ENCODE peak calls at places on chromosomes 16 and 17, in four cellular contexts. H is H1, B is HepG2, D is GM12878. A is an unnamed sample.
A peak's percentile ranks its signal among the peaks of the same experiment; 100 is the strongest.

GRCh38 chr17:67608691-67609090 is 109.0 kb upstream of the NOL11 start:
- DNase-seq in H (no peak), B (no peak), D (no peak), A (no peak)

GRCh38 chr16:76654421-76654820 is 377.2 kb downstream of the CNTNAP4 start:
- DNase-seq in H (no peak), B (no peak), D (no peak), A (no peak)

GRCh38 chr17:4590981-4591453 is 6.7 kb downstream of the SMTNL2 start:
- DNase-seq in H (no peak), B (no peak), D (no peak), A (no peak)

GRCh38 chr16:5633845-5634440 is 536.3 kb upstream of the EEF2KMT start:
- DNase-seq in H (no peak), B (peak; percentile 34), D (no peak), A (peak; percentile 45)

GRCh38 chr16:84136331-84137125 is 8.4 kb downstream of the HSDL1 start:
- DNase-seq in H (no peak), B (no peak), D (no peak), A (no peak)

GRCh38 chr17:48737330-48738043 is 8.9 kb upstream of the HOXB13 start:
- DNase-seq in H (no peak), B (no peak), D (no peak), A (no peak)

GRCh38 chr16:54204756-54205155 is 81.8 kb downstream of the IRX3 start:
- DNase-seq in H (no peak), B (no peak), D (no peak), A (no peak)

GRCh38 chr16:72501739-72502653 is 330.0 kb upstream of the PMFBP1 start:
- DNase-seq in H (peak; percentile 68), B (peak; percentile 73), D (peak; percentile 42), A (peak; percentile 73)

GRCh38 chr17:41496803-41497484 is 7.2 kb upstream of the KRT36 start:
- DNase-seq in H (peak; percentile 84), B (peak; percentile 86), D (peak; percentile 12), A (peak; percentile 91)

GRCh38 chr17:63543822-63544420 is 6.4 kb upstream of the DCAF7 start:
- DNase-seq in H (no peak), B (no peak), D (no peak), A (no peak)

GRCh38 chr17:80709090-80709695 is 164.6 kb downstream of the RPTOR start:
- DNase-seq in H (no peak), B (no peak), D (no peak), A (no peak)

GRCh38 chr16:85607331-85607765 is 5.8 kb upstream of the GSE1 start:
- DNase-seq in H (peak; percentile 81), B (no peak), D (no peak), A (no peak)

GRCh38 chr16:48081656-48082055 is 74.1 kb downstream of the ABCC12 start:
- DNase-seq in H (no peak), B (no peak), D (no peak), A (peak; percentile 44)

GRCh38 chr17:21686165-21687015 is 5.9 kb upstream of the KCNJ18 start:
- DNase-seq in H (no peak), B (no peak), D (no peak), A (no peak)

GRCh38 chr16:30183961-30184429 is 593 bp downstream of the CORO1A start:
- DNase-seq in H (no peak), B (no peak), D (peak; percentile 71), A (no peak)

GRCh38 chr16:53100131-53100748 is 45.4 kb downstream of the CHD9 start:
- DNase-seq in H (no peak), B (no peak), D (no peak), A (no peak)

GRCh38 chr17:42530952-42531454 is 5.0 kb upstream of the NAGLU start:
- DNase-seq in H (no peak), B (peak; percentile 99), D (no peak), A (no peak)

GRCh38 chr16:56212144-56212543 is 20.9 kb downstream of the GNAO1 start:
- DNase-seq in H (no peak), B (no peak), D (no peak), A (no peak)
- H3K4me3 ChIP-seq in H (no peak overlapping the region), B (no peak overlapping the region), D (no peak overlapping the region), A (no peak overlapping the region)

DNA sequence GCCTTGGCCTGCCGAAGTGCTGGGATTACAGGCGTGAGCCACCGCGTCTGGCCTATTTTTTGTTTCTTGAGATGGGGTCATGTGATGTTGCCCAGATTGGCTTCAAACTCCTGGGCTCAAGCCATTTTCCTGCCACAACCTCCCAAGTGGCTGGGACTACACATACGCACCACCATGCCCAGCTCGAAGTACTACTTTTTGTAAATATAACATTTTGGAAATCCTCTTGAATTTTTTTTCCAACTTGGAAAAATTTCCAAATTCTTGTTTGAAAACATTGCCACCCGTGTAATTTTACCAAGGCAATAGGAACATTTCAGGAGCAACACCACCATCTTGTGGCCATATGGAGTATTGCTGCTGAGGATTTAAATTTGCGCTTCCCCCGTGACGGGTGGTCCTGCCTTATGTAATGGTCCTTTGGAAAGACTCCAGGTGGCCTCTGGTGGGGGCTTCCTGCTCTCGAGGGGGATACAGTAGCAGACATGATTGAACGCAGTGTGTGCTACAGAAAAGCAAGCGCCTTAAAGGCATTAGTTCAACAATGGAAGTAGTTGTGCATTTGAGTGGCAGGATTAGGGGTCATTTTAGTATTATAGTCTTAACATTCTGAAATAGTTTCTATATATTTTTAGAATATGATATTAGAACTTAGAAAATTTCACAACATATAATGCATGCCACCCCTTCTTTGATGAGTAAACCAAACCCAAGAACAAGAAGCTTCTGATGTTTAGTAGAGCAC is 8.0 kb downstream of the FLYWCH1 start:
- DNase-seq in H (peak; percentile 83), B (peak; percentile 55), D (no peak), A (peak; percentile 61)
- TF ChIP-seq HDAC2 in H (no peak), B (no peak), D (no peak), A (no peak)

GRCh38 chr16:19215705-19216104 is 47.7 kb downstream of the SYT17 start:
- DNase-seq in H (no peak), B (no peak), D (no peak), A (no peak)

GRCh38 chr16:19210968-19211367 is 42.9 kb downstream of the SYT17 start:
- DNase-seq in H (no peak), B (no peak), D (peak; percentile 63), A (no peak)

GRCh38 chr16:19210175-19210924 is 42.3 kb downstream of the SYT17 start:
- DNase-seq in H (no peak), B (no peak), D (peak; percentile 79), A (peak; percentile 17)

GRCh38 chr16:19212059-19212458 is 44.0 kb downstream of the SYT17 start:
- DNase-seq in H (no peak), B (no peak), D (no peak), A (no peak)

GRCh38 chr16:19213885-19214284 is 45.8 kb downstream of the SYT17 start:
- DNase-seq in H (no peak), B (peak; percentile 47), D (no peak), A (no peak)
- TF ChIP-seq RFX5 in H (no peak), B (no peak), D (no peak), A (no peak)

GRCh38 chr17:57356722-57357391 is 100.5 kb downstream of the MSI2 start:
- DNase-seq in H (no peak), B (no peak), D (no peak), A (no peak)
- H3K4me3 ChIP-seq in H (no peak overlapping the region), B (no peak overlapping the region), D (peak overlapping the region; percentile 40), A (no peak overlapping the region)

DNA sequence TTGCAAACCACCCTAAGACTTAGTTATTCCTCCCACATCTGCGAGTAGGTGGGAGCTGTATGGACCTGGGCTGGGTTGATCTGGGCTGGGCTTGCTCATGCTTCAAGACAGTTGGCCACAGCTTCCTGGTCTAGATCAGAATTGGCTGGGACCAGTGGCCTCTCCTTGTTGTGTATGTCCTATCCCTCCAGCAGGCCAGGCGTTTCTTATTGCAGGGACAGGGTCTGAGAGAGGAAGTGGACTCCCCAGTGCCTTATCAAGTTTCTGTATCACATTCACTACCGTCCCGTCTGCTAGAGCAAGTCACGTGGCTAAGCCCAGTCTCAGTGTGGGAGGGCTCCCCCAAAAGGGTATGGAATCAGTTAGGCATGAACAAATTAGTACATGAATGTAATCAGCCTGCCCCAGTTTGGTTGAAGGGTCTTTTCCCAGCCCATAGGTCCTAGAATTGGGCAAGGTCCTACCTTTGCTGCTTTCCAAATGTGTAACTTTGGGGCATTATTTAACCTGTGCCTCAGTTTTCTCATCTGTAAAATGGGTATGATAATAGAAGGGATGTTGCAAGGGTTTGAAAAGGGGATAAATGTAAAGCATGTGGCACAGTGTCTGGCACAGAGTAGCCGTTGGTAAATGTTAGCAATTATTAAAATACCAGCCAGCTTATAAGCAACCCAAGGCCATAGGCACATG is 36.0 kb downstream of the NKD1 start:
- DNase-seq in H (no peak), B (no peak), D (no peak), A (no peak)
- TF ChIP-seq HDAC2 in H (no peak), B (no peak), D (no peak), A (no peak)

GRCh38 chr17:43881758-43882505 is 25.4 kb downstream of the MPP2 start:
- DNase-seq in H (no peak), B (no peak), D (no peak), A (no peak)

GRCh38 chr17:43879723-43880419 is 27.5 kb downstream of the MPP2 start:
- DNase-seq in H (no peak), B (no peak), D (no peak), A (no peak)

GRCh38 chr17:43878260-43879082 is 28.9 kb downstream of the MPP2 start:
- DNase-seq in H (peak; percentile 97), B (peak; percentile 45), D (no peak), A (peak; percentile 87)

GRCh38 chr17:43881176-43881575 is 26.2 kb downstream of the MPP2 start:
- DNase-seq in H (no peak), B (no peak), D (no peak), A (no peak)

DNA sequence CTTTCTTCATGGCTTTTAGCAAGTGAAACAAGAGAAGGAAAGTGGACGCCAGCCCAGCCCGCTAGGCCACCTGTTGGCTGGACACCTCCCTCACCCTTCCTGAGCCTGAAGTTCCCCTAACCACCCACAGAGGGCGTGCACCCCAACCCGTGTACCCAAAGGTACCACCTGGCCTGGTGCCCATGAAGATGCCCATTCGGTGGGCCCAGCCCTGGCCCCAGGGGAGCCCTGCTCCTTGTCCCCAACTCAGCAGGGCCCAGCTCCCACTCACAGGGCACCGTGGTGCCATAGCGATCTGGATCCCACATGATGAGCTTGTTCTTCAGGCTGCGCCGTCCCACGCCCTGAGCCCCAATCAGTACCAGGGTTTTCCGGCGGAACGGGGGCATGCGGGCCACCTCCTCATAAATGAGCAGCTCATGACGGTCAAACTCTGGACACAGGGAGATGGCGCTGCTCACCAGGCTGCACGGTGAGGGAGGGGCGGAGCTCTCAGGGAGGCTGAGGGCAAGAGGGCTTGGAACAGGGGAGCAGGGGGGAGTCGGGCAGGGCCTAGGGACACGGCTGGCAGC is 26.8 kb downstream of the MPP2 start:
- DNase-seq in H (peak; percentile 86), B (peak; percentile 61), D (no peak), A (peak; percentile 94)
- TF ChIP-seq RFX5 in H (no peak), B (no peak), D (no peak), A (no peak)

GRCh38 chr17:61495161-61495857 is 43.1 kb downstream of the TBX4 start:
- DNase-seq in H (no peak), B (no peak), D (no peak), A (no peak)
- H3K4me3 ChIP-seq in H (no peak overlapping the region), B (no peak overlapping the region), D (no peak overlapping the region), A (no peak overlapping the region)